ENCODE peak calls at places on chromosomes 7 and 10, in six cellular contexts. One of them, this sample, is unnamed.

GRCh38 chr10:69051303-69051702 is 36.6 kb upstream of the SRGN start:
- DNase-seq in fibroblast of lung: peak
- DNase-seq in cardiac fibroblast: peak
- DNase-seq in tibial artery: peak
- DNase-seq in astrocyte of the cerebellum: no peak
- DNase-seq in GM12865: peak
- DNase-seq in this sample: no peak

GRCh38 chr10:108465871-108466641 is 1301.5 kb upstream of the SORCS1 start:
- DNase-seq in fibroblast of lung: peak
- DNase-seq in cardiac fibroblast: peak
- DNase-seq in tibial artery: no peak
- DNase-seq in astrocyte of the cerebellum: no peak
- DNase-seq in GM12865: no peak
- DNase-seq in this sample: no peak

GRCh38 chr10:56920586-56921250 is 559.7 kb upstream of the ZWINT start:
- DNase-seq in fibroblast of lung: no peak
- DNase-seq in cardiac fibroblast: no peak
- DNase-seq in tibial artery: no peak
- DNase-seq in astrocyte of the cerebellum: no peak
- DNase-seq in GM12865: no peak
- DNase-seq in this sample: no peak

GRCh38 chr10:84194424-84195043 is at the start of gene CDHR1:
- DNase-seq in fibroblast of lung: peak
- DNase-seq in cardiac fibroblast: peak
- DNase-seq in tibial artery: no peak
- DNase-seq in astrocyte of the cerebellum: no peak
- DNase-seq in GM12865: peak
- DNase-seq in this sample: no peak

GRCh38 chr7:42023216-42023724 is 213.7 kb downstream of the GLI3 start:
- DNase-seq in fibroblast of lung: no peak
- DNase-seq in cardiac fibroblast: no peak
- DNase-seq in tibial artery: no peak
- DNase-seq in astrocyte of the cerebellum: no peak
- DNase-seq in GM12865: no peak
- DNase-seq in this sample: no peak

GRCh38 chr7:37448057-37448636 is 517 bp downstream of the ELMO1 start:
- DNase-seq in fibroblast of lung: no peak
- DNase-seq in cardiac fibroblast: no peak
- DNase-seq in tibial artery: no peak
- DNase-seq in astrocyte of the cerebellum: no peak
- DNase-seq in GM12865: no peak
- DNase-seq in this sample: no peak

GRCh38 chr7:37052673-37053072 is 328.4 kb upstream of the AOAH start:
- DNase-seq in fibroblast of lung: peak
- DNase-seq in cardiac fibroblast: peak
- DNase-seq in tibial artery: no peak
- DNase-seq in astrocyte of the cerebellum: no peak
- DNase-seq in GM12865: peak
- DNase-seq in this sample: no peak

GRCh38 chr7:81618400-81619014 is 151.3 kb downstream of the HGF start:
- DNase-seq in fibroblast of lung: peak
- DNase-seq in cardiac fibroblast: peak
- DNase-seq in tibial artery: no peak
- DNase-seq in astrocyte of the cerebellum: peak
- DNase-seq in GM12865: no peak
- DNase-seq in this sample: no peak

GRCh38 chr7:5997210-5997808 is 11.5 kb downstream of the PMS2 start:
- DNase-seq in fibroblast of lung: peak
- DNase-seq in cardiac fibroblast: peak
- DNase-seq in tibial artery: peak
- DNase-seq in astrocyte of the cerebellum: peak
- DNase-seq in GM12865: peak
- DNase-seq in this sample: no peak

GRCh38 chr10:129533281-129533680 is 66.2 kb downstream of the MGMT start:
- DNase-seq in fibroblast of lung: no peak
- DNase-seq in cardiac fibroblast: no peak
- DNase-seq in tibial artery: no peak
- DNase-seq in astrocyte of the cerebellum: no peak
- DNase-seq in GM12865: no peak
- DNase-seq in this sample: no peak

GRCh38 chr10:59393349-59393748 is 31.0 kb upstream of the FAM13C start:
- DNase-seq in fibroblast of lung: peak
- DNase-seq in cardiac fibroblast: no peak
- DNase-seq in tibial artery: no peak
- DNase-seq in astrocyte of the cerebellum: no peak
- DNase-seq in GM12865: no peak
- DNase-seq in this sample: no peak

GRCh38 chr7:3201937-3202715 is 98.9 kb upstream of the SDK1 start:
- DNase-seq in fibroblast of lung: no peak
- DNase-seq in cardiac fibroblast: no peak
- DNase-seq in tibial artery: no peak
- DNase-seq in astrocyte of the cerebellum: no peak
- DNase-seq in GM12865: no peak
- DNase-seq in this sample: no peak

GRCh38 chr10:42743697-42744096 is 38.9 kb upstream of the BMS1 start:
- DNase-seq in fibroblast of lung: no peak
- DNase-seq in cardiac fibroblast: no peak
- DNase-seq in tibial artery: no peak
- DNase-seq in astrocyte of the cerebellum: no peak
- DNase-seq in GM12865: no peak
- DNase-seq in this sample: no peak

GRCh38 chr10:78820007-78820362 is 248.8 kb upstream of the ZMIZ1 start:
- DNase-seq in fibroblast of lung: no peak
- DNase-seq in cardiac fibroblast: no peak
- DNase-seq in tibial artery: no peak
- DNase-seq in astrocyte of the cerebellum: no peak
- DNase-seq in GM12865: no peak
- DNase-seq in this sample: no peak

GRCh38 chr10:35456175-35456574 is 119.9 kb downstream of the CCNY start:
- DNase-seq in fibroblast of lung: no peak
- DNase-seq in cardiac fibroblast: no peak
- DNase-seq in tibial artery: no peak
- DNase-seq in astrocyte of the cerebellum: no peak
- DNase-seq in GM12865: no peak
- DNase-seq in this sample: no peak

GRCh38 chr10:43029043-43029442 is 47.8 kb upstream of the RET start:
- DNase-seq in fibroblast of lung: no peak
- DNase-seq in cardiac fibroblast: no peak
- DNase-seq in tibial artery: no peak
- DNase-seq in astrocyte of the cerebellum: no peak
- DNase-seq in GM12865: no peak
- DNase-seq in this sample: no peak

GRCh38 chr7:42745357-42746022 is 166.4 kb downstream of the C7orf25 start:
- DNase-seq in fibroblast of lung: peak
- DNase-seq in cardiac fibroblast: peak
- DNase-seq in tibial artery: peak
- DNase-seq in astrocyte of the cerebellum: no peak
- DNase-seq in GM12865: peak
- DNase-seq in this sample: no peak

GRCh38 chr10:29250066-29250465 is 38.8 kb upstream of the LYZL1 start:
- DNase-seq in fibroblast of lung: no peak
- DNase-seq in cardiac fibroblast: no peak
- DNase-seq in tibial artery: no peak
- DNase-seq in astrocyte of the cerebellum: no peak
- DNase-seq in GM12865: no peak
- DNase-seq in this sample: no peak

GRCh38 chr7:102883098-102883860 is 29.5 kb upstream of the LRRC17 start:
- DNase-seq in fibroblast of lung: peak
- DNase-seq in cardiac fibroblast: no peak
- DNase-seq in tibial artery: no peak
- DNase-seq in astrocyte of the cerebellum: no peak
- DNase-seq in GM12865: no peak
- DNase-seq in this sample: no peak

GRCh38 chr10:44888861-44889260 is 22.3 kb upstream of the TMEM72 start:
- DNase-seq in fibroblast of lung: no peak
- DNase-seq in cardiac fibroblast: no peak
- DNase-seq in tibial artery: no peak
- DNase-seq in astrocyte of the cerebellum: no peak
- DNase-seq in GM12865: no peak
- DNase-seq in this sample: no peak

DNA sequence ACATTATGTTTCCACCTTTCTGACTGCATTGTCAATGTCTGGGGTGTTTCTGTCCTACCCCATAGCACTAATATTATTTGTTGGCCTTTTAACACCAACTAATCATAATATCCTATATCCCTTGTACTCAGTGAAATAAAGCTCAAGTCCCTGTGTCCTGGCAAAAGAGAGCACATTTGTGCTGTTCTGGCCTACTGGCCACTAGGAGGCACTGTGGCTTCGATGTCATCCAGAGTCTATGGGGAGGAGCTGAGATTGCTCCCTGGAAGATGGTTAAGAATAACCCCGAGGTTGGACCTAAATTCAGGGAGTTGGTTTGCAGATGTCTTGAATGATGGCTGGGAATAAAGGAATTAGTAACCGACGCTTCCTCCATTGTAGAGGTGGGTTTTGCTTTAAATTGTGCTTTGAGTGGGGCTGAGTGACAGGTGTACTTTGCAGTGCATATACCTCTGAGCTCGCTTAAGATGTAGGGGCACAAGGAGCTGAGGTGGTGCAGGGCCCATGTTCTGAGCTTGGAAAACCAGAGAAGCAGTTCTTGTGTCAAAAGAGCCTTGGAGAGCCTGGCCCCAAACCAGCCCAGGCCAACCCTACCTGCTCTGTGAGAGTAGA is 191.2 kb upstream of the PRSS1 start:
- DNase-seq in fibroblast of lung: peak
- DNase-seq in cardiac fibroblast: peak
- DNase-seq in tibial artery: no peak
- DNase-seq in astrocyte of the cerebellum: no peak
- DNase-seq in GM12865: peak
- DNase-seq in this sample: no peak
- TF ChIP-seq CTCF in fibroblast of lung: peak
- TF ChIP-seq CTCF in cardiac fibroblast: peak
- TF ChIP-seq CTCF in tibial artery: no peak
- TF ChIP-seq CTCF in astrocyte of the cerebellum: peak
- TF ChIP-seq CTCF in GM12865: peak
- TF ChIP-seq CTCF in this sample: peak

DNA sequence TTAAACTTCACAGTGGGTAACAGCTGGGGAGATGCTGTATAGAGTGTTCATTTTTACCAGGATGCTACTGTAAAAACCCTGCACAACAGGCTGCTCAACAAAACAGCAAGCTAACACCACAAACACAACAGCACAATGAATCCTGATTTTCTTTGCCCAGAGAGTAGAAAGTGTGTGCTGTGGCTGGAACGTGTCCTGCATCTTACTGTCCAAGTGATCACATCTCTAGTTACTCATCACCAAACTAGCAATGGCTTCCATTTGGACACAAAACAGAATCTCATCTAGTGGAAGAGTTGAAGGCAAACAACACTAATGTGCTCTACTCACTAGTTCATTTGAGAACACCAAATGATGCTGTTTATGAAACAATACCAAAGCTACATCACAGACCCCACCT is 121.2 kb downstream of the SLC25A13 start:
- DNase-seq in fibroblast of lung: no peak
- DNase-seq in cardiac fibroblast: no peak
- DNase-seq in tibial artery: no peak
- DNase-seq in astrocyte of the cerebellum: no peak
- DNase-seq in GM12865: no peak
- DNase-seq in this sample: no peak
- H3K4me3 ChIP-seq in fibroblast of lung: no peak
- H3K4me3 ChIP-seq in cardiac fibroblast: no peak
- H3K4me3 ChIP-seq in tibial artery: no peak
- H3K4me3 ChIP-seq in astrocyte of the cerebellum: no peak
- H3K4me3 ChIP-seq in GM12865: no peak
- H3K4me3 ChIP-seq in this sample: no peak

GRCh38 chr7:158695726-158696452 is 8.7 kb downstream of the NCAPG2 start:
- DNase-seq in fibroblast of lung: peak
- DNase-seq in cardiac fibroblast: peak
- DNase-seq in tibial artery: peak
- DNase-seq in astrocyte of the cerebellum: peak
- DNase-seq in GM12865: peak
- DNase-seq in this sample: peak
- TF ChIP-seq CTCF in fibroblast of lung: peak
- TF ChIP-seq CTCF in cardiac fibroblast: peak
- TF ChIP-seq CTCF in tibial artery: peak
- TF ChIP-seq CTCF in astrocyte of the cerebellum: peak
- TF ChIP-seq CTCF in GM12865: peak
- TF ChIP-seq CTCF in this sample: peak

GRCh38 chr7:131166066-131166465 is 161.6 kb upstream of the MKLN1 start:
- DNase-seq in fibroblast of lung: peak
- DNase-seq in cardiac fibroblast: peak
- DNase-seq in tibial artery: no peak
- DNase-seq in astrocyte of the cerebellum: peak
- DNase-seq in GM12865: no peak
- DNase-seq in this sample: peak

GRCh38 chr7:131161103-131161502 is 166.6 kb upstream of the MKLN1 start:
- DNase-seq in fibroblast of lung: peak
- DNase-seq in cardiac fibroblast: no peak
- DNase-seq in tibial artery: no peak
- DNase-seq in astrocyte of the cerebellum: no peak
- DNase-seq in GM12865: no peak
- DNase-seq in this sample: no peak

GRCh38 chr7:131159961-131160361 is 167.7 kb upstream of the MKLN1 start:
- DNase-seq in fibroblast of lung: peak
- DNase-seq in cardiac fibroblast: peak
- DNase-seq in tibial artery: no peak
- DNase-seq in astrocyte of the cerebellum: peak
- DNase-seq in GM12865: no peak
- DNase-seq in this sample: peak

GRCh38 chr7:131164900-131165254 is 162.8 kb upstream of the MKLN1 start:
- DNase-seq in fibroblast of lung: no peak
- DNase-seq in cardiac fibroblast: no peak
- DNase-seq in tibial artery: no peak
- DNase-seq in astrocyte of the cerebellum: no peak
- DNase-seq in GM12865: no peak
- DNase-seq in this sample: no peak

DNA sequence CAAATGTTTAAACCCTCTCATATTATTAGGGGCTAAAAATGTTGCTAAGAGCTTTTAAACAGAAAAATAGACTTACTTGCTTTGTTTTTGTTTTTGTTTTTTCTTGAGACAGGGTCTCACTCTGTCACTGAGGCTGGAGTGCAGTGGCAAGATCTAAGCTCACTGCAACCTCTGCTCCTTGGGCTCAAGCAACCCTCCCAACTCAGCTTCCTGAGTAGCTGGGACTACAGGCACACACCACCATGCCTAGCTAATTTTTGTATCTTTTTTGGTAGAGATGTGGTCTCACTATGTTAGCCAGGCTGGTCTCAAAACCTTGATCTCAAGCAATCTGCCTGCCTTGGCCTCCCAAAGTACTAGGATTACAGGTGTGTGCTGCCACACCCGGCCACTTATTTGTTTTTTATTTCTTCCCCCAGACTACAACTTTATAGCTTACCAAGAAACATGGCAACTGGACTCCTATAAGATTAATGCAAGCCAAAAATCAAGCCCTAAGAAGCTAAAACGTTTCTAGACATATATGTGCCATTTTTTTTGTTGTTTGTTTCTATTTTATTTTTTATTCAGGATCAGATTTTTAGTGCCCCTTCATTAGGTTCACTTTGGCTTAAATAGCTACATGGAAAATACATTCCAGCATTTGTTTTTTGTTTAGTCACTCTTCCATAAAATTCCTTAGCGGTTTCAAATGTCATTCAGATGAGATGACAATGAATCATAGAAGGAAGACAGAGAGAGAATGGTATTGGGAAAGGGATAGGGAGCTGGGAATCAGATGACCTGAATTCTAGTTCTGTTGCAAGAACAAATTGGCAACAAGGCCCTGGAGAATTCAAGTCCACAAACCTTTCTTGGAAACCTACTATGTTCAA is 163.4 kb upstream of the MKLN1 start:
- DNase-seq in fibroblast of lung: peak
- DNase-seq in cardiac fibroblast: peak
- DNase-seq in tibial artery: no peak
- DNase-seq in astrocyte of the cerebellum: peak
- DNase-seq in GM12865: no peak
- DNase-seq in this sample: peak
- H3K4me3 ChIP-seq in fibroblast of lung: no peak
- H3K4me3 ChIP-seq in cardiac fibroblast: no peak
- H3K4me3 ChIP-seq in tibial artery: no peak
- H3K4me3 ChIP-seq in astrocyte of the cerebellum: no peak
- H3K4me3 ChIP-seq in GM12865: no peak
- H3K4me3 ChIP-seq in this sample: no peak